ENCODE peak calls at places on chromosomes 5 and 9, in nine cellular contexts. M is keratinocyte; B is iPS DF 6.9; H is uterus; T is fibroblast of lung; O is CD4-positive, CD25-positive, alpha-beta regulatory T cell; F is BE2C; X is mammary epithelial cell; A is endodermal cell. K is an unnamed sample. For H3K4me1, the result is how much of the 10 kb centered on the place peaks cover.

GRCh38 chr9:96618209-96619108 is 1.2 kb downstream of the CDC14B start:
- DNase-seq in X (peak), O (no peak), B (no peak), F (peak), T (peak), A (peak), H (no peak), M (no peak), K (peak)

GRCh38 chr9:106862946-106863740 is at the start of gene ZNF462:
- DNase-seq in T (peak), F (peak), B (peak), O (no peak), M (no peak), X (peak), A (peak), H (peak), K (no peak)

GRCh38 chr5:86768699-86769202 is 151.0 kb downstream of the COX7C start:
- DNase-seq in A (no peak), O (no peak), F (no peak), B (peak), X (no peak), T (no peak), M (no peak), H (no peak), K (no peak)

GRCh38 chr5:132669455-132669820 is 4.4 kb upstream of the IL4 start:
- DNase-seq in T (no peak), H (no peak), F (no peak), X (no peak), M (no peak), B (no peak), A (no peak), O (no peak), K (no peak)

GRCh38 chr5:2866622-2867372 is 115.3 kb upstream of the IRX2 start:
- DNase-seq in O (no peak), F (no peak), T (no peak), B (no peak), M (no peak), A (no peak), H (no peak), X (no peak), K (peak)

GRCh38 chr5:79840085-79840990 is 150.7 kb downstream of the CMYA5 start:
- DNase-seq in O (no peak), A (peak), F (no peak), B (no peak), H (no peak), T (peak), M (no peak), X (no peak), K (peak)

GRCh38 chr5:59161206-59162105 is 578.6 kb downstream of the RAB3C start:
- DNase-seq in H (no peak), O (no peak), B (no peak), X (no peak), T (no peak), A (no peak), M (no peak), F (no peak), K (no peak)

GRCh38 chr5:172280937-172281336 is 2.6 kb downstream of the UBTD2 start:
- DNase-seq in X (peak), A (no peak), O (no peak), F (no peak), H (no peak), B (no peak), T (peak), M (no peak), K (no peak)

GRCh38 chr5:171483453-171484177 is 64.2 kb downstream of the FGF18 start:
- DNase-seq in T (peak), X (no peak), H (peak), A (peak), B (no peak), M (no peak), O (no peak), F (no peak), K (no peak)

GRCh38 chr9:123542435-123543225 is 186.6 kb downstream of the CRB2 start:
- DNase-seq in B (no peak), H (no peak), M (no peak), T (no peak), A (no peak), O (no peak), F (no peak), X (no peak), K (no peak)

GRCh38 chr9:120214331-120214730 is 365.6 kb downstream of the CDK5RAP2 start:
- DNase-seq in F (no peak), A (no peak), O (no peak), X (no peak), B (no peak), H (no peak), T (no peak), M (no peak), K (no peak)

GRCh38 chr5:169706070-169706469 is 69.0 kb downstream of the DOCK2 start:
- DNase-seq in F (no peak), M (no peak), B (no peak), H (no peak), A (no peak), X (no peak), T (no peak), O (no peak), K (no peak)

GRCh38 chr5:109291090-109291489 is 118.7 kb downstream of the PJA2 start:
- DNase-seq in B (no peak), O (no peak), H (no peak), T (no peak), F (no peak), M (no peak), X (no peak), A (peak), K (no peak)

GRCh38 chr9:91571036-91571435 is 147.4 kb upstream of the NFIL3 start:
- DNase-seq in B (no peak), X (peak), A (no peak), O (no peak), M (no peak), F (no peak), H (no peak), T (peak), K (peak)

GRCh38 chr5:141677415-141677814 is 4.6 kb downstream of the ARAP3 start:
- DNase-seq in H (no peak), T (no peak), M (no peak), X (no peak), F (peak), O (no peak), B (no peak), A (peak), K (no peak)

GRCh38 chr9:137739371-137739915 is 120.6 kb downstream of the EHMT1 start:
- DNase-seq in B (no peak), M (no peak), H (no peak), X (no peak), O (no peak), A (peak), F (no peak), T (no peak), K (no peak)

GRCh38 chr5:66629446-66629845 is 33.3 kb downstream of the MAST4 start:
- DNase-seq in F (no peak), T (no peak), M (no peak), B (no peak), H (no peak), X (no peak), O (no peak), A (no peak), K (no peak)

GRCh38 chr5:66585291-66585690 is 10.9 kb upstream of the MAST4 start:
- DNase-seq in M (no peak), A (no peak), X (no peak), B (no peak), F (no peak), T (peak), H (no peak), O (no peak), K (no peak)

GRCh38 chr9:70566743-70567142 is 152.3 kb upstream of the KLF9 start:
- DNase-seq in F (no peak), O (no peak), X (no peak), H (no peak), T (no peak), M (no peak), A (peak), B (no peak), K (no peak)

GRCh38 chr9:6680797-6681146 is 35.2 kb upstream of the GLDC start:
- DNase-seq in T (peak), F (peak), B (no peak), X (no peak), M (no peak), A (no peak), H (peak), O (no peak), K (peak)

GRCh38 chr9:32350682-32351081 is 33.8 kb upstream of the ACO1 start:
- DNase-seq in M (no peak), F (no peak), H (no peak), B (no peak), O (peak), A (no peak), X (peak), T (peak), K (no peak)

GRCh38 chr5:1090538-1090937 is 21.3 kb downstream of the SLC12A7 start:
- DNase-seq in O (no peak), A (no peak), F (no peak), M (no peak), H (no peak), B (no peak), T (no peak), X (no peak), K (no peak)

GRCh38 chr9:122005597-122005996 is 87.5 kb downstream of the TTLL11 start:
- DNase-seq in F (peak), X (peak), O (no peak), M (no peak), H (no peak), B (no peak), T (peak), A (peak), K (peak)

GRCh38 chr5:177605078-177605477 is 5.1 kb downstream of the B4GALT7 start:
- DNase-seq in H (no peak), T (no peak), F (no peak), B (no peak), M (no peak), O (no peak), A (no peak), X (no peak), K (peak)

GRCh38 chr5:37604290-37604689 is 225.2 kb downstream of the WDR70 start:
- DNase-seq in A (no peak), M (no peak), T (no peak), F (no peak), X (no peak), B (no peak), O (no peak), H (no peak), K (no peak)

GRCh38 chr9:14251146-14252071 is 62.5 kb downstream of the NFIB start:
- DNase-seq in B (no peak), T (peak), H (peak), X (peak), M (no peak), A (peak), F (peak), O (no peak), K (peak)

GRCh38 chr9:87880116-87880515 is 2.6 kb upstream of the SPATA31E1 start:
- DNase-seq in F (no peak), A (no peak), H (no peak), M (no peak), B (no peak), O (no peak), X (no peak), T (peak), K (no peak)

GRCh38 chr5:22023784-22024183 is 829.4 kb downstream of the CDH12 start:
- DNase-seq in X (no peak), H (no peak), O (no peak), F (no peak), B (no peak), M (no peak), A (no peak), T (no peak), K (no peak)

GRCh38 chr9:95167998-95168397 is 149.5 kb downstream of the FANCC start:
- DNase-seq in M (peak), F (peak), T (peak), B (peak), O (peak), X (peak), H (peak), A (peak), K (no peak)

GRCh38 chr5:40356248-40356647 is 323.5 kb upstream of the PTGER4 start:
- DNase-seq in X (no peak), H (no peak), T (no peak), A (no peak), O (no peak), M (no peak), F (no peak), B (no peak), K (no peak)

GRCh38 chr5:36635721-36636390 is 29.4 kb downstream of the SLC1A3 start:
- DNase-seq in T (no peak), A (no peak), F (no peak), B (no peak), M (peak), H (no peak), X (peak), O (no peak), K (no peak)

GRCh38 chr5:39198080-39198479 is 21.3 kb downstream of the FYB1 start:
- DNase-seq in X (peak), H (no peak), O (no peak), M (no peak), T (peak), F (no peak), A (no peak), B (no peak), K (no peak)

GRCh38 chr9:1231998-1232919 is 182.1 kb downstream of the DMRT2 start:
- DNase-seq in T (peak), B (no peak), H (peak), F (no peak), A (no peak), O (no peak), X (peak), M (no peak), K (no peak)

GRCh38 chr5:139692148-139692547 is 44.0 kb downstream of the CXXC5 start:
- DNase-seq in H (no peak), X (no peak), T (no peak), F (no peak), A (no peak), M (no peak), B (no peak), O (no peak), K (no peak)

GRCh38 chr5:139694556-139695182 is 46.5 kb downstream of the CXXC5 start:
- DNase-seq in X (no peak), M (no peak), H (no peak), B (no peak), F (no peak), O (no peak), T (no peak), A (no peak), K (no peak)

GRCh38 chr5:139695183-139695573 is 47.0 kb downstream of the CXXC5 start:
- DNase-seq in F (no peak), O (no peak), M (no peak), B (no peak), T (no peak), H (no peak), A (no peak), X (no peak), K (no peak)

GRCh38 chr5:139692605-139693340 is 44.6 kb downstream of the CXXC5 start:
- DNase-seq in O (no peak), B (no peak), H (no peak), T (no peak), X (no peak), M (no peak), F (no peak), A (peak), K (no peak)

DNA sequence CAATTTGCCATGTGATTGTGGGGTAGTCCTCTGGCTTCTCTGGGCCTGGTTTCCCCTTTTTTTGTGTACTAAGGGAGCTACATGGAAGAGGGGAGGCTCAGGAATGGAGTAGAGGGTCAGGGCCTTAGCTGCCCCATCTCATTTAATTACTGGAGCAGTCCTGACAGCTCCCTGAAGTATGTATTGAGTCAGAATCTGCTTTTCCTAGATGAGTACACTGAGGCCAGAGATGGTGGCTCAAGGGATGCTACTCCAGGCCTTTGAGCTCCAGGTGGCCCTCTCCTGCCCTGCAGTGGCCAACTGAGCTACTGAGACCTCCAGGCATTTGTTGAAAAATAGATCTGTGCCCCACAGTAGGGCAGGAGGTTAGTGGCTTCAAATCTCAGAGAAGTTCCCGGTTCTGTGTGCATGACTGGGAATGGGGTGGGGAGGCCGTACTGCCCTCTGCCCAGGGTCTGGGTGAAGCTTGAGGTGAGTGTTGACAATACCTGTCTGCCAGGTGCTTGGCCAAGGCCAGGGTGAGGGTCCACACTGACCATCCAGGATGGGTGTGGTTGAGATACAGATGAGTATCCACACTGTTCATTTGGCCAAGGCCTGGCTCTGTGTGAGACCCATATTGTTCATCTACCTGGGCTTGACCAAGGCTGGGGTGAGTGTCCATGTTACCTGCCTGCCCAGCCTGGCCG is 45.7 kb downstream of the CXXC5 start:
- DNase-seq in M (no peak), H (no peak), X (no peak), F (no peak), A (no peak), T (no peak), O (no peak), B (no peak), K (no peak)
- H3K4me1 ChIP-seq in M (under half), H (under half), X (under half), F (under half), A (under half), T (under half), O (under half), B (under half), K (half or more)

DNA sequence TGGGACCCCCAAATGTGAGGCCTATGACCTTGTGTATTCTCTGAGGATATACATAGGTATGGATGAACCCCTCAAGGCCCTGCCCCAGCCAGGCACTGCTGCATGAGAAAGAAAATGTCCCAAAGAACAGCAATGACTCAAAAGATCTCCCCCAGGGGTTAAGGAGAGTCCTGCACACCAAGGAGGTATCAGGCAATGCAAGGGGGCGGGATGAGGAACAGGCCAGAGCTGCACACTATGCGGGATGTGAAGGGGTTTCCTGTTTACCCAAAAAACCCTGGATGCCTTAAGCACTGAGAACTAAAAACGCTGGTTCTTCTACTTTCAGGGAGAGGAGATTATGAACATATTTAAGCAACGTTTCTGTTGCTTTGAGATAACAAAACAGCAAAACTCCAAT is 3.4 kb downstream of the RAPGEF1 start:
- DNase-seq in A (no peak), O (no peak), T (no peak), B (no peak), F (no peak), M (no peak), H (no peak), X (no peak), K (no peak)
- H3K4me1 ChIP-seq in A (under half), O (half or more), T (under half), B (under half), F (under half), M (under half), H (under half), X (under half), K (half or more)

GRCh38 chr5:137143244-137143605 is 355.9 kb downstream of the SPOCK1 start:
- DNase-seq in H (no peak), A (no peak), T (no peak), B (no peak), X (no peak), M (no peak), F (no peak), O (no peak), K (no peak)
- H3K4me1 ChIP-seq in H (under half), A (under half), T (under half), B (under half), X (under half), M (under half), F (under half), O (under half), K (under half)

GRCh38 chr9:132609829-132610228 is 27.4 kb downstream of the BARHL1 start:
- DNase-seq in H (no peak), X (peak), T (peak), O (no peak), A (no peak), B (no peak), F (no peak), M (no peak), K (no peak)

GRCh38 chr9:132615822-132616221 is 33.4 kb downstream of the BARHL1 start:
- DNase-seq in H (no peak), F (no peak), T (no peak), B (no peak), M (no peak), X (no peak), A (no peak), O (no peak), K (no peak)

GRCh38 chr9:132614324-132614723 is 31.9 kb downstream of the BARHL1 start:
- DNase-seq in B (no peak), X (no peak), T (no peak), H (no peak), F (no peak), O (no peak), M (no peak), A (no peak), K (no peak)

GRCh38 chr9:132609184-132609583 is 26.8 kb downstream of the BARHL1 start:
- DNase-seq in T (no peak), H (no peak), X (no peak), B (no peak), F (no peak), A (peak), O (no peak), M (no peak), K (no peak)

GRCh38 chr9:132610661-132611060 is 28.3 kb downstream of the BARHL1 start:
- DNase-seq in B (no peak), X (no peak), H (no peak), T (no peak), F (no peak), O (no peak), A (no peak), M (no peak), K (no peak)
- H3K4me1 ChIP-seq in B (under half), X (under half), H (under half), T (under half), F (under half), O (under half), A (under half), M (under half), K (under half)

DNA sequence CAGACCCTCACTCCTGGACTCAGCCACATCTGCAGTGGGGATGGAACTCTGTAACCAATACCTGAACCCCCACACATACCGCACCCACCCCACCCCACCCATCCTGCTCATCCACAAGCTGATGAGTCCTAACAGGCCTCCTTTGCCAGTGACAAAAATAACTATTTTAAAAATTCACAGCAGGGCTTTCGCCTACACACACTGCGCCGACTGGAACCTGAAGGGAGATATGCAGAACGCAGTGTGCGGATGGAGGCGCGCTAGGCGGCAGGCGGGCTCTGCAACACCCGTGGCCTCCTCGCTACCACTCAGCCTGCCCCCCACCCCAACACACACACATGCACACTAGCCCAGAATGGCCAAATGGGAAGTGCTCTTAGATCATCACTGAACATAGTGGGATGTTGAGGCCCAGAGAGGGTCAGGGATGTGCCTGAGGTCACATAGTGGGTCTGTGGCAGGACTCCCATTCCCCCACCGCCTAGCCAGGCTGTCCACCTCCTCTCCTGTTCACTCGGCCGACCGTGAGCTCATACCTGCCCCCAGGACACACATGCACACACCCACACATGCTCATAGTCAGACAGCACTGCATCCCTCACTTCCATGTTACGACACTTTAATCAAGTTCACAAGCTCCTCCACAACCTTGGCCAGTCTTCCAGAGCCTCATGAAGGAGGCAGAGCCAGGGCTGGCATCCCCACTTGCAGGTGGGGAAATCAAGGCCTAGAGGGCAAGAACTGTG is 6.3 kb upstream of the CAMK2A start:
- DNase-seq in T (no peak), A (no peak), M (peak), F (no peak), H (no peak), O (no peak), B (no peak), X (peak), K (no peak)
- H3K4me1 ChIP-seq in T (under half), A (under half), M (half or more), F (under half), H (under half), O (under half), B (under half), X (half or more), K (under half)

GRCh38 chr9:68447611-68448010 is 91.2 kb downstream of the PGM5 start:
- DNase-seq in A (no peak), M (no peak), T (no peak), O (no peak), H (no peak), X (no peak), F (no peak), B (no peak), K (no peak)

GRCh38 chr9:68446836-68447235 is 90.4 kb downstream of the PGM5 start:
- DNase-seq in M (no peak), H (peak), X (no peak), A (no peak), F (no peak), O (no peak), T (no peak), B (no peak), K (no peak)

GRCh38 chr9:68443560-68443959 is 87.1 kb downstream of the PGM5 start:
- DNase-seq in H (no peak), T (no peak), O (no peak), F (no peak), A (no peak), X (no peak), M (no peak), B (no peak), K (no peak)
- H3K4me1 ChIP-seq in H (under half), T (under half), O (under half), F (under half), A (under half), X (under half), M (under half), B (under half), K (half or more)